ENCODE peak calls at places on chromosomes 13 and 19, in ten cellular contexts. H is brain microvascular endothelial cell; A is lower lobe of right lung; G is lung; F is left lung; R is stomach; D is naive thymus-derived CD4-positive, alpha-beta T cell; U is thoracic aorta; M is right cardiac atrium; C is tibial nerve. K is an unnamed sample.

GRCh38 chr19:41597600-41598041 is 21.7 kb downstream of the CEACAM21 start:
- DNase-seq in H (peak), A (peak), G (peak), F (peak), R (peak), D (peak), U (no peak), M (peak), C (peak), K (peak)

GRCh38 chr19:35045667-35046300 is 4.3 kb downstream of the HPN start:
- DNase-seq in H (peak), A (no peak), G (no peak), F (no peak), R (no peak), D (peak), U (no peak), M (no peak), C (no peak), K (no peak)

GRCh38 chr19:17610384-17610783 is 54.9 kb downstream of the COLGALT1 start:
- DNase-seq in H (no peak), A (no peak), G (no peak), F (no peak), R (no peak), D (peak), U (no peak), M (no peak), C (no peak), K (no peak)

GRCh38 chr13:93318538-93318937 is 91.9 kb downstream of the GPC6 start:
- DNase-seq in H (no peak), A (no peak), G (no peak), F (no peak), R (no peak), D (no peak), U (no peak), M (no peak), C (no peak), K (no peak)

GRCh38 chr19:15684828-15685227 is 11.9 kb downstream of the CYP4F12 start:
- DNase-seq in H (no peak), A (no peak), G (no peak), F (no peak), R (no peak), D (no peak), U (no peak), M (no peak), C (no peak), K (no peak)

GRCh38 chr13:42762917-42763316 is 18.5 kb upstream of the FAM216B start:
- DNase-seq in H (peak), A (no peak), G (no peak), F (no peak), R (no peak), D (no peak), U (no peak), M (no peak), C (no peak), K (no peak)

GRCh38 chr13:45015300-45015699 is 26.0 kb downstream of the GPALPP1 start:
- DNase-seq in H (no peak), A (no peak), G (no peak), F (no peak), R (no peak), D (no peak), U (no peak), M (no peak), C (no peak), K (no peak)

GRCh38 chr19:33022472-33023116 is 42.1 kb downstream of the RHPN2 start:
- DNase-seq in H (no peak), A (no peak), G (no peak), F (no peak), R (no peak), D (no peak), U (no peak), M (no peak), C (no peak), K (no peak)

GRCh38 chr19:45468159-45468651 is 409 bp downstream of the FOSB start:
- DNase-seq in H (peak), A (no peak), G (peak), F (peak), R (peak), D (peak), U (no peak), M (peak), C (peak), K (peak)

GRCh38 chr19:20359933-20360720 is 193.1 kb downstream of the ZNF486 start:
- DNase-seq in H (no peak), A (no peak), G (no peak), F (no peak), R (no peak), D (no peak), U (no peak), M (no peak), C (no peak), K (no peak)

GRCh38 chr13:20197361-20197834 is 4.7 kb upstream of the GJB2 start:
- DNase-seq in H (no peak), A (no peak), G (no peak), F (no peak), R (no peak), D (peak), U (no peak), M (no peak), C (no peak), K (no peak)

GRCh38 chr13:48571121-48571901 is 38.4 kb upstream of the RCBTB2 start:
- DNase-seq in H (peak), A (no peak), G (no peak), F (no peak), R (no peak), D (no peak), U (no peak), M (no peak), C (peak), K (peak)

GRCh38 chr19:49489601-49490167 is 2.3 kb downstream of the RPL13A start:
- DNase-seq in H (no peak), A (no peak), G (no peak), F (no peak), R (no peak), D (no peak), U (no peak), M (no peak), C (no peak), K (no peak)

GRCh38 chr19:1259206-1259872 is 9.8 kb upstream of the CIRBP start:
- DNase-seq in H (no peak), A (peak), G (peak), F (peak), R (peak), D (peak), U (no peak), M (peak), C (no peak), K (no peak)

GRCh38 chr19:7781157-7781556 is 18.1 kb downstream of the CLEC4M start:
- DNase-seq in H (no peak), A (no peak), G (no peak), F (no peak), R (no peak), D (no peak), U (no peak), M (no peak), C (no peak), K (no peak)

GRCh38 chr19:55304279-55304978 is 20.6 kb downstream of the BRSK1 start:
- DNase-seq in H (no peak), A (no peak), G (no peak), F (no peak), R (peak), D (peak), U (no peak), M (peak), C (peak), K (peak)

GRCh38 chr13:69935043-69935442 is 172.6 kb upstream of the ATXN8OS start:
- DNase-seq in H (no peak), A (no peak), G (no peak), F (no peak), R (no peak), D (no peak), U (no peak), M (no peak), C (no peak), K (no peak)

GRCh38 chr13:84139561-84140158 is 257.4 kb upstream of the SLITRK1 start:
- DNase-seq in H (no peak), A (no peak), G (no peak), F (no peak), R (no peak), D (no peak), U (no peak), M (no peak), C (no peak), K (no peak)

GRCh38 chr13:112251930-112252585 is 124.1 kb upstream of the SPACA7 start:
- DNase-seq in H (no peak), A (no peak), G (peak), F (no peak), R (no peak), D (no peak), U (no peak), M (no peak), C (no peak), K (no peak)

GRCh38 chr19:29188704-29189375 is 24.1 kb downstream of the UQCRFS1 start:
- DNase-seq in H (no peak), A (no peak), G (no peak), F (no peak), R (no peak), D (no peak), U (no peak), M (no peak), C (no peak), K (no peak)

GRCh38 chr13:100395698-100396373 is 192.8 kb downstream of the GGACT start:
- DNase-seq in H (no peak), A (no peak), G (no peak), F (no peak), R (no peak), D (no peak), U (no peak), M (no peak), C (no peak), K (no peak)

GRCh38 chr19:33621811-33622504 is at the start of gene CHST8:
- DNase-seq in H (no peak), A (no peak), G (no peak), F (no peak), R (peak), D (no peak), U (no peak), M (peak), C (no peak), K (no peak)

GRCh38 chr13:50594276-50594970 is 249.1 kb downstream of the DLEU7 start:
- DNase-seq in H (no peak), A (no peak), G (no peak), F (no peak), R (no peak), D (no peak), U (no peak), M (no peak), C (no peak), K (no peak)
- H3K27ac ChIP-seq in H (no peak), A (no peak), G (no peak), F (no peak), R (no peak), D (no peak), U (no peak), M (no peak), C (peak), K (no peak)

GRCh38 chr19:13027031-13027430 is 31.8 kb downstream of the NFIX start:
- DNase-seq in H (no peak), A (no peak), G (no peak), F (no peak), R (no peak), D (no peak), U (no peak), M (no peak), C (no peak), K (peak)

GRCh38 chr19:13025819-13026477 is 30.7 kb downstream of the NFIX start:
- DNase-seq in H (no peak), A (no peak), G (no peak), F (no peak), R (no peak), D (no peak), U (no peak), M (no peak), C (no peak), K (no peak)

GRCh38 chr19:13024958-13025653 is 29.8 kb downstream of the NFIX start:
- DNase-seq in H (no peak), A (peak), G (no peak), F (peak), R (no peak), D (no peak), U (no peak), M (no peak), C (no peak), K (no peak)

GRCh38 chr19:13027557-13027956 is 32.3 kb downstream of the NFIX start:
- DNase-seq in H (no peak), A (no peak), G (no peak), F (no peak), R (no peak), D (no peak), U (no peak), M (no peak), C (no peak), K (no peak)

DNA sequence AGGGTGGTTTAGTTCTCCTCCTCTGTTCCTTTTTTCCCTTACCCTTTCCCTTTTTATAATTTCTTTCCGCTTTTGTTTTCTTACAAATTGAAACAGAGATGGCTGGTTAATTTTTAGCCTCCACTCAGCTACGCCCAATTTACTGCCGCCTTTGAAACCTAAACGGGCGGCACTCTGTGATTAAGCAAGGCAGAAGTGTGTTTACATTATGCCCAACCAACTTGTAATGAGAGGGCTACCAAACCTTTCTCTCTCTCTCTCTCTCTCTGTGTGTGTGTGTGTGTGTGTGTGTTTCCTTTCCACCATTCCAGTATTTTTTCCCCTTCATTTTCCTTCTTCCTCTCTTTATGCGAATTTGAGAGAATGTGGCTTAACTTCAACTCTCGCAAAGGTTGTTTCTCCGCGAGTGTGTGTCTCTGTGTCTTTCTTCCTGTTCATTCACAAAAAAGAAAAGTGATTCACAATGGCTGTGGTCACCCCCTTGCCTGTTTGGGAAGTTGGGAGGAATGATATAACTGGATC is 31.3 kb downstream of the NFIX start:
- DNase-seq in H (no peak), A (no peak), G (no peak), F (no peak), R (peak), D (no peak), U (no peak), M (no peak), C (no peak), K (peak)
- H3K27ac ChIP-seq in H (no peak), A (peak), G (no peak), F (peak), R (peak), D (no peak), U (peak), M (peak), C (peak), K (peak)

DNA sequence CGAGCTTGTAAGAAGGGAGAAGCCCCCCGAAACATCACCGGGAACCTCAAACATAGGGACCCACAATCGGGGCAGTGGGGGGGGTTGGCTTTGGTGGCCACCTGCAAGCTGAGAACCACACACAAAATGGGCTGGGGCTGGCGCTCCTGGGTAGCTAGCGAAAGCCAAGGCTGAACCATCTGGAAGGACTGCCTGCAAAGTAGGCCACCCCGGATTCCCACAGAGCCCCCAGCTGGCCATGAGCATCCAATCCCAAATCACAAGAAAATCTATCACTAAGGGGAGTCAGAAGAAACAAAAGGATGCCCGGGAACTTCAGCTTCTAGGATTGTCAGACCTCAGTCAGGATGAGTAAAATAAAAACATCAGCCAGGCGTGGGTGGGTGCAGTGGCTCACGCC is 2.8 kb upstream of the PSPN start:
- DNase-seq in H (no peak), A (no peak), G (no peak), F (no peak), R (no peak), D (no peak), U (no peak), M (peak), C (no peak), K (no peak)
- H3K27ac ChIP-seq in H (no peak), A (no peak), G (no peak), F (no peak), R (no peak), D (no peak), U (peak), M (no peak), C (peak), K (no peak)

GRCh38 chr19:18731562-18732008 is 48.1 kb downstream of the CRTC1 start:
- DNase-seq in H (peak), A (no peak), G (no peak), F (no peak), R (peak), D (no peak), U (no peak), M (peak), C (no peak), K (no peak)

GRCh38 chr19:18735752-18736151 is 52.3 kb downstream of the CRTC1 start:
- DNase-seq in H (no peak), A (no peak), G (no peak), F (no peak), R (no peak), D (no peak), U (no peak), M (no peak), C (no peak), K (no peak)

GRCh38 chr19:18735324-18735723 is 51.8 kb downstream of the CRTC1 start:
- DNase-seq in H (no peak), A (no peak), G (no peak), F (no peak), R (no peak), D (no peak), U (no peak), M (no peak), C (no peak), K (no peak)

GRCh38 chr19:18730885-18731513 is 47.5 kb downstream of the CRTC1 start:
- DNase-seq in H (no peak), A (no peak), G (no peak), F (no peak), R (no peak), D (no peak), U (no peak), M (peak), C (no peak), K (no peak)

GRCh38 chr19:18733196-18733647 is 49.7 kb downstream of the CRTC1 start:
- DNase-seq in H (peak), A (no peak), G (no peak), F (no peak), R (peak), D (no peak), U (no peak), M (peak), C (peak), K (no peak)
- H3K27ac ChIP-seq in H (no peak), A (no peak), G (no peak), F (no peak), R (peak), D (no peak), U (no peak), M (no peak), C (no peak), K (no peak)

GRCh38 chr19:39369200-39369599 is 21.7 kb downstream of the PAF1 start:
- DNase-seq in H (no peak), A (no peak), G (no peak), F (no peak), R (no peak), D (no peak), U (no peak), M (no peak), C (no peak), K (no peak)

GRCh38 chr19:39360599-39360998 is 18.4 kb downstream of the SAMD4B start:
- DNase-seq in H (no peak), A (no peak), G (no peak), F (no peak), R (no peak), D (no peak), U (no peak), M (no peak), C (no peak), K (no peak)

GRCh38 chr19:39362682-39363657 is 20.7 kb downstream of the SAMD4B start:
- DNase-seq in H (peak), A (no peak), G (no peak), F (no peak), R (no peak), D (no peak), U (no peak), M (no peak), C (no peak), K (no peak)

GRCh38 chr19:39363909-39364457 is 21.8 kb downstream of the SAMD4B start:
- DNase-seq in H (no peak), A (no peak), G (no peak), F (no peak), R (no peak), D (no peak), U (no peak), M (peak), C (peak), K (no peak)

GRCh38 chr19:39365531-39365930 is 23.3 kb downstream of the SAMD4B start:
- DNase-seq in H (no peak), A (no peak), G (no peak), F (no peak), R (no peak), D (no peak), U (no peak), M (no peak), C (no peak), K (no peak)
- H3K27ac ChIP-seq in H (no peak), A (no peak), G (no peak), F (no peak), R (no peak), D (no peak), U (no peak), M (no peak), C (peak), K (no peak)

DNA sequence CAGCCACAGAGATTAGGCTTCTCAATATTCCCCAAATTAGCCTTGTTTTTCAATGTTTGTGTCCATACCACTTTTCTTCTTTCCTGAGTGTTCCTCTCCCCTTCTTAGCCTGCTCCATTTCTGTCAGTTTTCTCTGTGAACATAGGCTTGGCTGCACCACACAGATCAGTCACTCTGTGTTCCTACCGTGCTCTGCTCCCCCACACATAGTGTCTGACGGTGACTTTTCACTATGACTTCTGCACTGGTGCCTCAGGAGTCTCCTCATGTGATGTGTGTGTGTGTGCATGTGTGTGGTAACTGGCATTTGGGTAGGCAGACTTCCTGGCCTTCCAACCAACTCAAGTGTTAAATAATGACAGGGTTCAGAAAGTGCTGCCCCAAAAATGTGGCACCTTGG is 47.9 kb upstream of the MYCBP2 start:
- DNase-seq in H (no peak), A (no peak), G (no peak), F (no peak), R (no peak), D (no peak), U (no peak), M (no peak), C (no peak), K (no peak)
- H3K27ac ChIP-seq in H (no peak), A (no peak), G (no peak), F (no peak), R (no peak), D (no peak), U (no peak), M (no peak), C (no peak), K (no peak)

GRCh38 chr13:34469212-34469983 is 472.7 kb upstream of the NBEA start:
- DNase-seq in H (no peak), A (no peak), G (no peak), F (no peak), R (no peak), D (no peak), U (no peak), M (no peak), C (no peak), K (no peak)

GRCh38 chr13:34465423-34465922 is 476.6 kb upstream of the NBEA start:
- DNase-seq in H (no peak), A (no peak), G (no peak), F (no peak), R (no peak), D (no peak), U (no peak), M (no peak), C (no peak), K (no peak)

GRCh38 chr13:34464011-34464410 is 478.1 kb upstream of the NBEA start:
- DNase-seq in H (no peak), A (no peak), G (no peak), F (no peak), R (no peak), D (no peak), U (no peak), M (no peak), C (no peak), K (no peak)

GRCh38 chr13:34466301-34466700 is 475.8 kb upstream of the NBEA start:
- DNase-seq in H (no peak), A (no peak), G (no peak), F (no peak), R (no peak), D (no peak), U (no peak), M (no peak), C (no peak), K (no peak)

GRCh38 chr13:34467450-34468083 is 474.5 kb upstream of the NBEA start:
- DNase-seq in H (no peak), A (no peak), G (no peak), F (no peak), R (no peak), D (no peak), U (no peak), M (no peak), C (no peak), K (no peak)
- H3K27ac ChIP-seq in H (no peak), A (no peak), G (no peak), F (no peak), R (no peak), D (no peak), U (peak), M (no peak), C (no peak), K (no peak)